ENCODE peak calls at places on chromosomes 4 and X, in four cellular contexts. One of them, this sample, is unnamed.

GRCh38 chr4:40471923-40472322 is 136.8 kb downstream of the CHRNA9 start:
- DNase-seq in mammary epithelial cell: peak; percentile 23
- DNase-seq in tibial nerve: no peak
- DNase-seq in mesenchymal stem cell: no peak
- DNase-seq in this sample: no peak

GRCh38 chr4:158172558-158173258 is at the start of gene GASK1B:
- DNase-seq in mammary epithelial cell: peak; percentile 42
- DNase-seq in tibial nerve: peak; percentile 75
- DNase-seq in mesenchymal stem cell: peak; percentile 72
- DNase-seq in this sample: no peak

GRCh38 chr4:56656346-56656643 is 24.8 kb downstream of the HOPX start:
- DNase-seq in mammary epithelial cell: no peak
- DNase-seq in tibial nerve: no peak
- DNase-seq in mesenchymal stem cell: peak; percentile 35
- DNase-seq in this sample: no peak

GRCh38 chr4:56861365-56861764 is 39.9 kb upstream of the SPINK2 start:
- DNase-seq in mammary epithelial cell: peak; percentile 16
- DNase-seq in tibial nerve: no peak
- DNase-seq in mesenchymal stem cell: peak; percentile 6
- DNase-seq in this sample: no peak

GRCh38 chr4:154004859-154005520 is 216.1 kb upstream of the SFRP2 start:
- DNase-seq in mammary epithelial cell: peak; percentile 73
- DNase-seq in tibial nerve: peak; percentile 78
- DNase-seq in mesenchymal stem cell: peak; percentile 99
- DNase-seq in this sample: no peak

GRCh38 chr4:33171873-33172550 is 2451.8 kb downstream of the PCDH7 start:
- DNase-seq in mammary epithelial cell: no peak
- DNase-seq in tibial nerve: no peak
- DNase-seq in mesenchymal stem cell: no peak
- DNase-seq in this sample: no peak

GRCh38 chrX:1327651-1328304 is 8.8 kb upstream of the IL3RA start:
- DNase-seq in mammary epithelial cell: no peak
- DNase-seq in tibial nerve: no peak
- DNase-seq in mesenchymal stem cell: peak; percentile 23
- DNase-seq in this sample: no peak

GRCh38 chr4:53497446-53498069 is 93.7 kb downstream of the LNX1 start:
- DNase-seq in mammary epithelial cell: no peak
- DNase-seq in tibial nerve: peak; percentile 63
- DNase-seq in mesenchymal stem cell: peak; percentile 53
- DNase-seq in this sample: no peak

GRCh38 chrX:11764602-11765067 is 6.6 kb downstream of the MSL3 start:
- DNase-seq in mammary epithelial cell: no peak
- DNase-seq in tibial nerve: no peak
- DNase-seq in mesenchymal stem cell: no peak
- DNase-seq in this sample: no peak

GRCh38 chr4:186825069-186825468 is 101.4 kb upstream of the FAT1 start:
- DNase-seq in mammary epithelial cell: no peak
- DNase-seq in tibial nerve: no peak
- DNase-seq in mesenchymal stem cell: no peak
- DNase-seq in this sample: no peak

GRCh38 chr4:186829097-186829496 is 105.4 kb upstream of the FAT1 start:
- DNase-seq in mammary epithelial cell: no peak
- DNase-seq in tibial nerve: no peak
- DNase-seq in mesenchymal stem cell: no peak
- DNase-seq in this sample: no peak

GRCh38 chr4:186827542-186827887 is 103.9 kb upstream of the FAT1 start:
- DNase-seq in mammary epithelial cell: no peak
- DNase-seq in tibial nerve: no peak
- DNase-seq in mesenchymal stem cell: no peak
- DNase-seq in this sample: no peak

GRCh38 chr4:186829740-186830449 is 106.2 kb upstream of the FAT1 start:
- DNase-seq in mammary epithelial cell: no peak
- DNase-seq in tibial nerve: no peak
- DNase-seq in mesenchymal stem cell: peak; percentile 92
- DNase-seq in this sample: no peak

DNA sequence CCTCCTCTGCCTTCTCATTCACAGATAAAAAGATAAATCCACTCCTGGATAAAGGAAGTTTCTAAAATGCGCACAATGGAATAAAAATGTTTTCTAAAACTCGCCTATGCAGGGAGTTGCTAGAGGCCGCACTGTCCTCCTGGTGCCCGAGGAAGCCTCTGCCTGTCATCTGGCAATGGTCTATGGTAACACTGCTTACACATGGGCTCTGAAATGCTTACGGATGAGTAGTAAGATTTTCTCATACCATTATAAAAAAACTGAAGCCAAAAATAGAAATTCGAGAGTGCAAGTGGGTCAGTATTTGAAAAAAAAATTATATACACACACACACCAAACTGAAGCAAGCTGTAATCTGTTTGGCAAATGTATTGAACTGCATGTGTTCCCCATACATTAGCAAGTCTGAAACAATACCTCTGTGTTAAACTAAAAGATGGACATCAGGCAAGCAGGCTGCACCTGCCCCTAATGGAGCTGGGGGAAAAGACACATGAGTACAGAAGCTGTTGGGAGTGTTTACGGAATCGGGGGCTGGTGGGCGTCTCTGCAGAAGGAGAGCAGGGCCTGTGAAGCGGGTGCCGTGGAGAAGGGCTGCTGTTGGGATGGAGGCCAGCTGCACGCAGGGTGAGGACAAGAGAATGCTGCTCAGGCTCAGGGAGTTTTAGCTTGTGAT is 103.3 kb upstream of the FAT1 start:
- DNase-seq in mammary epithelial cell: no peak
- DNase-seq in tibial nerve: no peak
- DNase-seq in mesenchymal stem cell: no peak
- DNase-seq in this sample: no peak
- H3K27ac ChIP-seq in mammary epithelial cell: no peak overlapping the region
- H3K27ac ChIP-seq in tibial nerve: no peak overlapping the region
- H3K27ac ChIP-seq in mesenchymal stem cell: no peak overlapping the region
- H3K27ac ChIP-seq in this sample: no peak overlapping the region

GRCh38 chr4:3533421-3533820 is 1.2 kb upstream of the LRPAP1 start:
- DNase-seq in mammary epithelial cell: no peak
- DNase-seq in tibial nerve: no peak
- DNase-seq in mesenchymal stem cell: no peak
- DNase-seq in this sample: no peak

GRCh38 chr4:3532714-3533336 is 603 bp upstream of the LRPAP1 start:
- DNase-seq in mammary epithelial cell: no peak
- DNase-seq in tibial nerve: no peak
- DNase-seq in mesenchymal stem cell: no peak
- DNase-seq in this sample: no peak

GRCh38 chr4:3531306-3531886 is 826 bp downstream of the LRPAP1 start:
- DNase-seq in mammary epithelial cell: peak; percentile 52
- DNase-seq in tibial nerve: no peak
- DNase-seq in mesenchymal stem cell: peak; percentile 16
- DNase-seq in this sample: no peak

GRCh38 chr4:3530663-3531254 is 1.5 kb downstream of the LRPAP1 start:
- DNase-seq in mammary epithelial cell: no peak
- DNase-seq in tibial nerve: no peak
- DNase-seq in mesenchymal stem cell: no peak
- DNase-seq in this sample: no peak

GRCh38 chr4:3531887-3532713 is at the start of gene LRPAP1:
- DNase-seq in mammary epithelial cell: peak; percentile 79
- DNase-seq in tibial nerve: peak; percentile 79
- DNase-seq in mesenchymal stem cell: peak; percentile 89
- DNase-seq in this sample: peak; percentile 27
- H3K27ac ChIP-seq in mammary epithelial cell: no peak within 1 kb of the TSS
- H3K27ac ChIP-seq in tibial nerve: peak within 1 kb of the TSS; percentile 15
- H3K27ac ChIP-seq in mesenchymal stem cell: no peak within 1 kb of the TSS
- H3K27ac ChIP-seq in this sample: no peak within 1 kb of the TSS

GRCh38 chr4:26524001-26524400 is 33.7 kb upstream of the CCKAR start:
- DNase-seq in mammary epithelial cell: no peak
- DNase-seq in tibial nerve: no peak
- DNase-seq in mesenchymal stem cell: no peak
- DNase-seq in this sample: no peak

GRCh38 chr4:26522478-26522877 is 32.2 kb upstream of the CCKAR start:
- DNase-seq in mammary epithelial cell: peak; percentile 54
- DNase-seq in tibial nerve: no peak
- DNase-seq in mesenchymal stem cell: no peak
- DNase-seq in this sample: no peak

GRCh38 chr4:26520728-26521442 is 30.6 kb upstream of the CCKAR start:
- DNase-seq in mammary epithelial cell: peak; percentile 51
- DNase-seq in tibial nerve: no peak
- DNase-seq in mesenchymal stem cell: no peak
- DNase-seq in this sample: peak; percentile 29

GRCh38 chr4:26525751-26526150 is 35.5 kb upstream of the CCKAR start:
- DNase-seq in mammary epithelial cell: peak; percentile 4
- DNase-seq in tibial nerve: no peak
- DNase-seq in mesenchymal stem cell: no peak
- DNase-seq in this sample: no peak

GRCh38 chr4:26525136-26525535 is 34.9 kb upstream of the CCKAR start:
- DNase-seq in mammary epithelial cell: peak; percentile 25
- DNase-seq in tibial nerve: no peak
- DNase-seq in mesenchymal stem cell: peak; percentile 54
- DNase-seq in this sample: no peak
- H3K27ac ChIP-seq in mammary epithelial cell: no peak overlapping the region
- H3K27ac ChIP-seq in tibial nerve: no peak overlapping the region
- H3K27ac ChIP-seq in mesenchymal stem cell: no peak overlapping the region
- H3K27ac ChIP-seq in this sample: no peak overlapping the region

GRCh38 chrX:104324871-104325585 is 70.3 kb upstream of the ESX1 start:
- DNase-seq in mammary epithelial cell: peak; percentile 55
- DNase-seq in tibial nerve: no peak
- DNase-seq in mesenchymal stem cell: peak; percentile 24
- DNase-seq in this sample: peak; percentile 18

GRCh38 chrX:104329731-104330130 is 75.0 kb upstream of the ESX1 start:
- DNase-seq in mammary epithelial cell: no peak
- DNase-seq in tibial nerve: no peak
- DNase-seq in mesenchymal stem cell: no peak
- DNase-seq in this sample: no peak

GRCh38 chrX:104318330-104319009 is 63.7 kb upstream of the ESX1 start:
- DNase-seq in mammary epithelial cell: peak; percentile 88
- DNase-seq in tibial nerve: no peak
- DNase-seq in mesenchymal stem cell: peak; percentile 21
- DNase-seq in this sample: peak; percentile 69

GRCh38 chrX:104319346-104319745 is 64.6 kb upstream of the ESX1 start:
- DNase-seq in mammary epithelial cell: no peak
- DNase-seq in tibial nerve: no peak
- DNase-seq in mesenchymal stem cell: no peak
- DNase-seq in this sample: no peak

DNA sequence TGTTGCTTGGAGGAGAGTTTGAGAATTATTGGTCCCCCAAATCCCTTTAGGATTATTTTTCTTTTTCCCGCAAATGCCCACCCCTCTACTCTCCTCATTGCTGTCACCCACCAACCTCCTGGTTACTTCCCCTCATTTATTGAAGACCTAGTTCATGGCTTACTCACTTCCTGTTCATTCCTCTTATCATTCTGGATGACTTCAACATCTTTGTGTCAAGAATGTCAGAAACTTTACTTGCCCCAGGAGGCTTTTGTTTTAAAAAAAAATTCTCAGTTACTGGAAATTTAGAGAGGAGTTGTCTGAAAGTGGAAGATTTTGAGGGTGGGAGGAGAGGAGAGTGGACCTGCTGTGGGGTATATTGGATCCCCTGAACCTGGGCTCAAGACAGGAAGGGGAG is 69.7 kb upstream of the ESX1 start:
- DNase-seq in mammary epithelial cell: no peak
- DNase-seq in tibial nerve: no peak
- DNase-seq in mesenchymal stem cell: no peak
- DNase-seq in this sample: no peak
- H3K27ac ChIP-seq in mammary epithelial cell: no peak overlapping the region
- H3K27ac ChIP-seq in tibial nerve: no peak overlapping the region
- H3K27ac ChIP-seq in mesenchymal stem cell: no peak overlapping the region
- H3K27ac ChIP-seq in this sample: peak overlapping the region; percentile 39

DNA sequence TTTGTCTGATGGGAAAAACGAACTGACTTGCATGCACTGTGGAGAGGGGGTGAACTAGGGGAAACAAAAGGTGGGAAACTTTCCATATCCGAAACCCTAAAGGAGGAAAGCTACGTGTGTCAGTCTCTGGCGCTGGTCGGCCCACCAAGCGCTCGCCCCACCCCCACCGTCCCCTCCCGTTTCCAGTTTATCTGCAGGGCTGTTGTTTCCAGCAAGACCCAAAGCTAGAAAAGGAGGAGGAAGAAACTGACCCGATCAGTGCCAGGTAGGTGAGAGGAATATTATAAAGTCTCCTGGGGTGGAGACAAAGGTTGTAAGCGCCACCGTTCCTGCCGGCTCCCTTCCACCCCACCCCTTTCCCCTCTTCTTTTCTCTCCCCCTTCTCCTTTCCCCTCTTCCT is 591 bp downstream of the TCEAL9 start:
- DNase-seq in mammary epithelial cell: no peak
- DNase-seq in tibial nerve: peak; percentile 16
- DNase-seq in mesenchymal stem cell: no peak
- DNase-seq in this sample: no peak
- H3K27ac ChIP-seq in mammary epithelial cell: peak overlapping the region; percentile 80
- H3K27ac ChIP-seq in tibial nerve: peak overlapping the region; percentile 92
- H3K27ac ChIP-seq in mesenchymal stem cell: peak overlapping the region; percentile 88
- H3K27ac ChIP-seq in this sample: peak overlapping the region; percentile 61

GRCh38 chr4:7754565-7755262 is 184.9 kb downstream of the AFAP1 start:
- DNase-seq in mammary epithelial cell: no peak
- DNase-seq in tibial nerve: no peak
- DNase-seq in mesenchymal stem cell: no peak
- DNase-seq in this sample: no peak

GRCh38 chr4:7755529-7755928 is 184.1 kb downstream of the AFAP1 start:
- DNase-seq in mammary epithelial cell: no peak
- DNase-seq in tibial nerve: no peak
- DNase-seq in mesenchymal stem cell: no peak
- DNase-seq in this sample: no peak

GRCh38 chr4:7753271-7753670 is 186.4 kb downstream of the AFAP1 start:
- DNase-seq in mammary epithelial cell: peak; percentile 94
- DNase-seq in tibial nerve: no peak
- DNase-seq in mesenchymal stem cell: no peak
- DNase-seq in this sample: no peak

GRCh38 chr4:7752649-7753048 is 187.0 kb downstream of the AFAP1 start:
- DNase-seq in mammary epithelial cell: peak; percentile 33
- DNase-seq in tibial nerve: no peak
- DNase-seq in mesenchymal stem cell: no peak
- DNase-seq in this sample: no peak

GRCh38 chr4:7753931-7754465 is 185.7 kb downstream of the AFAP1 start:
- DNase-seq in mammary epithelial cell: no peak
- DNase-seq in tibial nerve: no peak
- DNase-seq in mesenchymal stem cell: no peak
- DNase-seq in this sample: no peak
- H3K27ac ChIP-seq in mammary epithelial cell: no peak overlapping the region
- H3K27ac ChIP-seq in tibial nerve: no peak overlapping the region
- H3K27ac ChIP-seq in mesenchymal stem cell: no peak overlapping the region
- H3K27ac ChIP-seq in this sample: no peak overlapping the region

GRCh38 chr4:54941994-54942552 is 183.3 kb downstream of the KDR start:
- DNase-seq in mammary epithelial cell: no peak
- DNase-seq in tibial nerve: no peak
- DNase-seq in mesenchymal stem cell: no peak
- DNase-seq in this sample: no peak
- H3K27ac ChIP-seq in mammary epithelial cell: no peak overlapping the region
- H3K27ac ChIP-seq in tibial nerve: no peak overlapping the region
- H3K27ac ChIP-seq in mesenchymal stem cell: no peak overlapping the region
- H3K27ac ChIP-seq in this sample: no peak overlapping the region

This sample was measured in epithelial cell of prostate.